ENCODE peak calls at places on chromosomes 2 and 18, in nine cellular contexts. I is keratinocyte, N is body of pancreas, W is NB4, C is astrocyte of the cerebellum, Z is left ventricle myocardium inferior, E is tibial artery, V is GM06990, R is fibroblast of the aortic adventitia. O is an unnamed sample.

GRCh38 chr2:73920577-73921545 is 5.8 kb upstream of the DGUOK start:
- DNase-seq in I (no peak), N (peak), W (peak), C (no peak), Z (no peak), E (no peak), V (no peak), R (no peak), O (peak)

GRCh38 chr18:59718108-59719057 is 21.2 kb upstream of the CCBE1 start:
- DNase-seq in I (peak), N (no peak), W (no peak), C (peak), Z (no peak), E (no peak), V (no peak), R (peak), O (no peak)

GRCh38 chr18:26301681-26302080 is 75.4 kb downstream of the TAF4B start:
- DNase-seq in I (no peak), N (no peak), W (peak), C (peak), Z (no peak), E (no peak), V (no peak), R (peak), O (no peak)

GRCh38 chr18:75220786-75221355 is 10.3 kb downstream of the TSHZ1 start:
- DNase-seq in I (no peak), N (no peak), W (no peak), C (no peak), Z (no peak), E (no peak), V (no peak), R (no peak), O (no peak)

GRCh38 chr18:56166914-56167313 is 471.5 kb downstream of the TXNL1 start:
- DNase-seq in I (no peak), N (no peak), W (no peak), C (no peak), Z (no peak), E (no peak), V (no peak), R (no peak), O (no peak)

GRCh38 chr2:180848393-180848792 is 132.0 kb upstream of the UBE2E3 start:
- DNase-seq in I (no peak), N (no peak), W (no peak), C (no peak), Z (no peak), E (no peak), V (no peak), R (no peak), O (no peak)

GRCh38 chr2:165778653-165779451 is 15.2 kb downstream of the GALNT3 start:
- DNase-seq in I (no peak), N (peak), W (peak), C (no peak), Z (no peak), E (no peak), V (no peak), R (peak), O (no peak)

GRCh38 chr18:48009116-48009825 is 78.8 kb upstream of the SMAD2 start:
- DNase-seq in I (no peak), N (no peak), W (no peak), C (no peak), Z (no peak), E (no peak), V (no peak), R (no peak), O (no peak)

GRCh38 chr2:74908763-74909444 is 49.5 kb upstream of the POLE4 start:
- DNase-seq in I (no peak), N (no peak), W (no peak), C (no peak), Z (no peak), E (no peak), V (no peak), R (peak), O (no peak)

GRCh38 chr2:168060956-168061750 is 186.2 kb downstream of the STK39 start:
- DNase-seq in I (no peak), N (no peak), W (no peak), C (no peak), Z (no peak), E (no peak), V (no peak), R (peak), O (no peak)

GRCh38 chr2:203025592-203025991 is 10.9 kb downstream of the NBEAL1 start:
- DNase-seq in I (no peak), N (no peak), W (no peak), C (no peak), Z (no peak), E (no peak), V (no peak), R (no peak), O (no peak)

GRCh38 chr2:239329284-239329971 is 71.4 kb downstream of the HDAC4 start:
- DNase-seq in I (no peak), N (peak), W (no peak), C (no peak), Z (peak), E (no peak), V (no peak), R (peak), O (peak)

DNA sequence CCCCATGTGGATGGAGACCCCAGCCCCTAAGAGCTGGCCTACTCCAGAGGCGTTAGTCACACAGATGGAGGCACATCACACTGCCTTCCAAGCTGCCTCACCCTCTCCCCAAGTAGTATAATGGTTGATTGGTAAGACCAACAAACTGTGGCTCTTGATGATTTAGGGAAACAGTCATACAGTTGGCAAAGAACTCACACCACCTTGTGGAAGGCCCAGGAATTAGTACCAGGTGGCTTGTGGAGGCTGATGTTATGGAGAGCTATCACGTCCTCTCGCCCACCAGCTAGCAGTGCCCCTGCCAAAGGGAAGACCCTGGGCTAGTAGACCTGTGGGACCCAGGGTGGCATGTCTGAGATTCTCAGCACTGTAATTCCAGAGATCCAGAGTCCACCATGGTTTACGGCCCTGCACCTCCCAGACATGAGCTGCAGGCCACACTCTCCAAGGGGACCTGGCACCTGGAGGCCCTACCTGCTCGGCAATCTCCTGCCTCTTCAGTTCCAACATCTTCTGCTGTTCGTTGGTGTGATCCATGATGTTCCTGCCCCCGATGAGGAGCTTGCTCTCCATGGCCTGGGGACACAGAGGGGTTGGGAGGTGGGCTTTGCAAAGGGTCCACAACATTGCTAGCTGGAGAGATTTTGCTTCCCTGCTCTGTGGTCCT is 26.3 kb downstream of the KIF3C start:
- DNase-seq in I (no peak), N (no peak), W (peak), C (no peak), Z (no peak), E (no peak), V (no peak), R (no peak), O (no peak)
- TF ChIP-seq CTCF in I (peak), N (no peak), W (peak), C (peak), Z (peak), E (no peak), V (peak), R (peak), O (no peak)

GRCh38 chr2:190119257-190119656 is 56.7 kb upstream of the MSTN start:
- DNase-seq in I (no peak), N (peak), W (peak), C (no peak), Z (peak), E (peak), V (no peak), R (peak), O (no peak)
- H3K4me3 ChIP-seq in I (no peak), N (no peak), W (no peak), C (peak), Z (peak), E (peak), V (no peak), R (peak), O (peak)

GRCh38 chr18:35837922-35838496 is 134.5 kb upstream of the RMP24 start:
- DNase-seq in I (no peak), N (no peak), W (no peak), C (no peak), Z (no peak), E (no peak), V (no peak), R (no peak), O (no peak)
- TF ChIP-seq CTCF in I (no peak), N (no peak), W (no peak), C (no peak), Z (no peak), E (no peak), V (no peak), R (no peak), O (no peak)

DNA sequence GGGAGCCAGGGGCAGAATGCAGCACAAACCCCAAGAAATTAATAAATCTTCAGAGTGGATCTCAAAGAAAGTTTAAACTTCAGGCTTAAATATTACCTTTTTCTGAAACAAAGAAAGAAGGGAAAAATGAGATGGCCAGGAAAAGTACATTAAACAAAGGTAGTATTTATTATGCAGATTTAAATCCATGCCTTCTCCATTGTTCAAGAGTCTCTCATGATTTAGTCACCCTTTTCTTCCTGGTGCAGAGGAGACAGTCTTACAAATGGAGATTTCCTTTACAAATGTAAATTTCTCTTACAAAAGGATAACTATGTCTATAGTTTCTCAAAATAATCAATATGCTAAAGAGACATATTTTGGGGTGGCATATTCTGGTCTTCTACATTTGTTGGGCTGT is 33.4 kb upstream of the PPM1B start:
- DNase-seq in I (no peak), N (no peak), W (no peak), C (no peak), Z (no peak), E (no peak), V (no peak), R (no peak), O (no peak)
- H3K4me3 ChIP-seq in I (no peak), N (no peak), W (no peak), C (no peak), Z (no peak), E (no peak), V (no peak), R (no peak), O (no peak)